ENCODE peak calls at places on chromosomes 1 and 21, in five cellular contexts. Y is Caco-2, M is sigmoid colon, T is uterus, X is keratinocyte. W is an unnamed sample. For H3K4me1, the result is how much of the 10 kb centered on the place peaks cover.

GRCh38 chr1:9495854-9496374 is 43.4 kb upstream of the SLC25A33 start:
- DNase-seq in Y (no peak), M (no peak), T (no peak), X (no peak), W (no peak)

GRCh38 chr1:23194119-23194984 is 22.9 kb downstream of the HTR1D start:
- DNase-seq in Y (no peak), M (no peak), T (no peak), X (no peak), W (peak)

GRCh38 chr21:46459356-46460112 is 843 bp downstream of the DIP2A start:
- DNase-seq in Y (peak), M (peak), T (peak), X (no peak), W (no peak)

GRCh38 chr21:39181205-39181818 is 1.9 kb downstream of the PSMG1 start:
- DNase-seq in Y (no peak), M (no peak), T (no peak), X (no peak), W (no peak)

GRCh38 chr1:41673806-41674205 is 189.3 kb upstream of the EDN2 start:
- DNase-seq in Y (no peak), M (no peak), T (no peak), X (no peak), W (no peak)

GRCh38 chr1:94425821-94426484 is 7.8 kb downstream of the ABCD3 start:
- DNase-seq in Y (no peak), M (no peak), T (no peak), X (no peak), W (no peak)

GRCh38 chr1:24266398-24266941 is 52.7 kb upstream of the GRHL3 start:
- DNase-seq in Y (peak), M (no peak), T (no peak), X (no peak), W (peak)

GRCh38 chr1:200546577-200546976 is 74.0 kb downstream of the KIF14 start:
- DNase-seq in Y (no peak), M (no peak), T (no peak), X (no peak), W (no peak)

GRCh38 chr1:201456499-201457309 is 12.3 kb downstream of the PHLDA3 start:
- DNase-seq in Y (peak), M (peak), T (peak), X (no peak), W (peak)

GRCh38 chr21:39000496-39000895 is 182.8 kb downstream of the PSMG1 start:
- DNase-seq in Y (no peak), M (no peak), T (peak), X (no peak), W (no peak)

GRCh38 chr21:46626536-46627302 is 8.8 kb upstream of the PRMT2 start:
- DNase-seq in Y (no peak), M (no peak), T (no peak), X (no peak), W (peak)

GRCh38 chr1:234369784-234370183 is 3.5 kb upstream of the COA6 start:
- DNase-seq in Y (no peak), M (no peak), T (no peak), X (no peak), W (no peak)

GRCh38 chr1:183247484-183247883 is 61.4 kb downstream of the LAMC2 start:
- DNase-seq in Y (no peak), M (no peak), T (no peak), X (no peak), W (no peak)

GRCh38 chr1:242639104-242639503 is 114.6 kb upstream of the PLD5 start:
- DNase-seq in Y (no peak), M (no peak), T (no peak), X (no peak), W (no peak)

GRCh38 chr1:201505505-201505893 is 1.4 kb downstream of the CSRP1 start:
- DNase-seq in Y (no peak), M (peak), T (peak), X (no peak), W (no peak)

GRCh38 chr1:232954594-232955365 is 4.4 kb downstream of the NTPCR start:
- DNase-seq in Y (no peak), M (no peak), T (no peak), X (no peak), W (no peak)

GRCh38 chr1:175755516-175755915 is 12.1 kb upstream of the TNR start:
- DNase-seq in Y (no peak), M (no peak), T (no peak), X (no peak), W (no peak)

GRCh38 chr1:201954263-201955008 is 867 bp upstream of the TIMM17A start:
- DNase-seq in Y (no peak), M (no peak), T (no peak), X (no peak), W (peak)

GRCh38 chr1:94646151-94646643 is 104.6 kb upstream of the F3 start:
- DNase-seq in Y (no peak), M (no peak), T (no peak), X (peak), W (peak)

GRCh38 chr1:14896381-14897079 is 257.0 kb upstream of the TMEM51 start:
- DNase-seq in Y (no peak), M (no peak), T (no peak), X (no peak), W (peak)

GRCh38 chr1:188302746-188303145 is 1474.0 kb downstream of the PLA2G4A start:
- DNase-seq in Y (no peak), M (no peak), T (no peak), X (no peak), W (no peak)

GRCh38 chr1:56417636-56418035 is 161.7 kb downstream of the PLPP3 start:
- DNase-seq in Y (no peak), M (no peak), T (no peak), X (no peak), W (peak)

GRCh38 chr1:245751671-245752070 is 596.9 kb downstream of the KIF26B start:
- DNase-seq in Y (no peak), M (no peak), T (no peak), X (no peak), W (no peak)

GRCh38 chr1:244322181-244322580 is 129.5 kb downstream of the ADSS2 start:
- DNase-seq in Y (no peak), M (no peak), T (no peak), X (no peak), W (no peak)

GRCh38 chr1:36835696-36836095 is 198.6 kb downstream of the GRIK3 start:
- DNase-seq in Y (no peak), M (no peak), T (no peak), X (no peak), W (no peak)

GRCh38 chr1:23591460-23592208 is 32.3 kb upstream of the ID3 start:
- DNase-seq in Y (no peak), M (no peak), T (no peak), X (no peak), W (peak)

GRCh38 chr1:230977781-230978490 is 725 bp downstream of the TTC13 start:
- DNase-seq in Y (peak), M (no peak), T (peak), X (no peak), W (peak)

GRCh38 chr1:229582011-229582694 is 23.6 kb upstream of the ABCB10 start:
- DNase-seq in Y (peak), M (peak), T (no peak), X (no peak), W (peak)

GRCh38 chr1:83901547-83902155 is 97.3 kb downstream of the TTLL7 start:
- DNase-seq in Y (peak), M (no peak), T (no peak), X (peak), W (no peak)

GRCh38 chr1:170734412-170735175 is 70.7 kb downstream of the PRRX1 start:
- DNase-seq in Y (no peak), M (no peak), T (no peak), X (no peak), W (no peak)

GRCh38 chr1:67110352-67110751 is 24.4 kb downstream of the C1orf141 start:
- DNase-seq in Y (no peak), M (no peak), T (no peak), X (no peak), W (no peak)

GRCh38 chr1:66728021-66728420 is 24.2 kb upstream of the DYNLT5 start:
- DNase-seq in Y (no peak), M (no peak), T (no peak), X (no peak), W (no peak)

GRCh38 chr1:181062800-181063428 is 25.6 kb upstream of the IER5 start:
- DNase-seq in Y (no peak), M (no peak), T (no peak), X (no peak), W (peak)

GRCh38 chr1:185300152-185300551 is 16.9 kb downstream of the IVNS1ABP start:
- DNase-seq in Y (no peak), M (no peak), T (no peak), X (no peak), W (no peak)

GRCh38 chr1:161792740-161793139 is 26.6 kb downstream of the ATF6 start:
- DNase-seq in Y (peak), M (no peak), T (no peak), X (peak), W (peak)

GRCh38 chr1:215595231-215595630 is 28.1 kb downstream of the KCTD3 start:
- DNase-seq in Y (peak), M (no peak), T (no peak), X (no peak), W (peak)

GRCh38 chr1:110340207-110340468 is 961 bp downstream of the RBM15 start:
- DNase-seq in Y (peak), M (peak), T (peak), X (no peak), W (no peak)

GRCh38 chr1:110341146-110341871 is 2.1 kb downstream of the RBM15 start:
- DNase-seq in Y (no peak), M (no peak), T (no peak), X (no peak), W (no peak)

GRCh38 chr1:110343249-110343648 is 4.1 kb downstream of the RBM15 start:
- DNase-seq in Y (no peak), M (no peak), T (no peak), X (no peak), W (no peak)

GRCh38 chr1:110344152-110344551 is 5.0 kb downstream of the RBM15 start:
- DNase-seq in Y (no peak), M (no peak), T (no peak), X (no peak), W (no peak)

DNA sequence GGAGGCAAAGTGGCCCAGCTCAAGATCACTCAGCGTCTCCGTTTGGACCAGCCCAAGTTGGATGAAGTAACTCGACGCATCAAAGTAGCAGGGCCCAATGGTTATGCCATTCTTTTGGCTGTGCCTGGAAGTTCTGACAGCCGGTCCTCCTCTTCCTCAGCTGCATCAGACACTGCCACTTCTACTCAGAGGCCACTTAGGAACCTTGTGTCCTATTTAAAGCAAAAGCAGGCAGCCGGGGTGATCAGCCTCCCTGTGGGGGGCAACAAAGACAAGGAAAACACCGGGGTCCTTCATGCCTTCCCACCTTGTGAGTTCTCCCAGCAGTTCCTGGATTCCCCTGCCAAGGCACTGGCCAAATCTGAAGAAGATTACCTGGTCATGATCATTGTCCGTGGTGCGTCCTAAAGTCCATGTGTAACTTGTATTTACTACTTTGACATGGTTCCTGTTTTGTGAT is 2.7 kb downstream of the RBM15 start:
- DNase-seq in Y (no peak), M (no peak), T (no peak), X (no peak), W (no peak)
- H3K4me1 ChIP-seq in Y (under half), M (half or more), T (under half), X (under half), W (under half)

GRCh38 chr1:77670330-77670729 is 12.1 kb downstream of the ZZZ3 start:
- DNase-seq in Y (no peak), M (no peak), T (no peak), X (no peak), W (no peak)

GRCh38 chr1:77673716-77674355 is 8.6 kb downstream of the ZZZ3 start:
- DNase-seq in Y (no peak), M (no peak), T (no peak), X (no peak), W (no peak)

GRCh38 chr1:77672374-77672773 is 10.1 kb downstream of the ZZZ3 start:
- DNase-seq in Y (no peak), M (no peak), T (no peak), X (no peak), W (no peak)

GRCh38 chr1:77673030-77673429 is 9.4 kb downstream of the ZZZ3 start:
- DNase-seq in Y (no peak), M (no peak), T (no peak), X (no peak), W (no peak)

DNA sequence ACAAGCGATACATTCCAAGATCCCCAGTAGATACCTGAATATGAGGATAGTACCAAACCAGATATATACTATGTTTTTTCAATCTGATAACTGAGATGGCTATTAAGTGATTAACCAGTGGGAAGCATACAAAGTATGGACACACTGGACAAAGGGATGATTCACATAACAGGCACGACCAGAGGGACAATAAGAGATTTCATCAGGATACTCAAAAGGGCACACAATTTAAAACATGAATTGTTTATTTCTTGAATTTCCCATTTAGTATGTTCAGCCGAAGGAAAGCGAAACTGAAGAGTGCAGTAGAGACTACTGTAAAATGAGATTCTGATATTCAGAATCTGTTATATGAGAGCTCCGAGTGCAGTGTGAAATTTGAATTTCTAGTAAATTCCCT is 10.6 kb downstream of the ZZZ3 start:
- DNase-seq in Y (no peak), M (no peak), T (no peak), X (no peak), W (peak)
- H3K4me1 ChIP-seq in Y (under half), M (under half), T (under half), X (under half), W (under half)

DNA sequence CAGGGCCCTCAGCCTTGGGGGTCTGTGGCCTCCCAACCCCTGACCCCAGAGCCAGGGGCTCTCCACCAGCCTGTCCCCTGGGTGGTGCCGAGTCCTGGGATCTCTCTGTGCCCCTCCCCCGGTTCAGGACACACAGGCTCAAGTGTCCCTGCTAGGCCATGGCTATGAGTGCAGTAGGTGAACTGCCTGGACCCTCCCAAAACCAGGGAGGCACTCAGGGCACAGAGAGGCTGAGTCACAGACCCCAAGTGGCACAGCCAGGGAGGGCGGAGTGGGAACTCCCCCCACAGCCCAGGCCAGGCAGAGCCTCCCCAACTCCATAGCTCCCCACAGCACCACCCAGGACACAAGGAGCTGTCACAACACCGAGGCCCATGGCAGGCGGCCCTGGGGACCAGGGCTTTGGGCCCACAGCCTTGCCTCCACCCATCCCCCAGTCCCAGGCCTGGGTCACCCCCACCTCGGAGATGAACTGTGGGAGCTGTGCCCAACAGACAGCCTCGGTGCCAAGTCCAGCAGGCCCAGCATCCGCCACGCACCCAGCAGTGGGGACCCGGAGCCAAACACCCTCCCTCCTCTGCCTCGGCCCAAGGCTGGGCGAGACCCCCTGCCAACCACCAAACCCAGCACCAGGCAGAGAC is 3.2 kb downstream of the DVL1 start:
- DNase-seq in Y (no peak), M (no peak), T (no peak), X (no peak), W (no peak)
- H3K4me1 ChIP-seq in Y (under half), M (under half), T (under half), X (under half), W (under half)

GRCh38 chr1:31665264-31665878 is 20.7 kb upstream of the PEF1 start:
- DNase-seq in Y (no peak), M (no peak), T (no peak), X (no peak), W (no peak)
- H3K4me1 ChIP-seq in Y (under half), M (under half), T (under half), X (under half), W (under half)

W was measured in trophoblast cell.